ENCODE peak calls at places on chromosomes 2 and 18, in seven cellular contexts. L, G, V, D, B, P and E are unnamed samples.

GRCh38 chr2:161351678-161352077 is 43.5 kb downstream of the PSMD14 start:
- DNase-seq in L (no peak), G (no peak), B (no peak), P (no peak), V (no peak), D (no peak), E (no peak)

GRCh38 chr2:21333249-21333648 is 209.5 kb downstream of the TDRD15 start:
- DNase-seq in P (no peak), D (no peak), G (no peak), B (no peak), V (no peak), L (no peak), E (no peak)

GRCh38 chr2:64400733-64401500 is 53.0 kb upstream of the LGALSL start:
- DNase-seq in B (peak; percentile 72), P (peak; percentile 89), V (no peak), D (peak; percentile 18), L (no peak), G (peak; percentile 18), E (no peak)

GRCh38 chr2:216242365-216242764 is 129.9 kb downstream of the MARCHF4 start:
- DNase-seq in P (no peak), B (no peak), L (no peak), G (no peak), V (no peak), D (no peak), E (no peak)

GRCh38 chr2:197307236-197307932 is 3.2 kb downstream of the ANKRD44 start:
- DNase-seq in G (no peak), L (no peak), P (no peak), V (no peak), D (no peak), B (no peak), E (no peak)

GRCh38 chr2:39937621-39938020 is 158.6 kb upstream of the THUMPD2 start:
- DNase-seq in G (no peak), V (no peak), B (no peak), P (no peak), L (no peak), D (no peak), E (no peak)

GRCh38 chr2:144663217-144663616 is 143.3 kb upstream of the ZEB2 start:
- DNase-seq in L (no peak), P (no peak), B (no peak), V (no peak), D (no peak), G (no peak), E (no peak)

GRCh38 chr18:42233908-42234307 is 278.9 kb downstream of the PIK3C3 start:
- DNase-seq in B (no peak), P (no peak), V (no peak), D (no peak), L (no peak), G (no peak), E (no peak)

GRCh38 chr2:39538713-39539112 is 101.6 kb upstream of the MAP4K3 start:
- DNase-seq in P (no peak), B (no peak), G (no peak), D (no peak), V (no peak), L (no peak), E (no peak)

GRCh38 chr2:224014336-224014735 is 24.8 kb downstream of the SERPINE2 start:
- DNase-seq in V (no peak), P (no peak), G (no peak), D (no peak), B (no peak), L (no peak), E (no peak)

GRCh38 chr2:148922776-148923175 is 47.7 kb downstream of the KIF5C start:
- DNase-seq in P (no peak), L (no peak), G (peak; percentile 77), V (no peak), D (peak; percentile 82), B (no peak), E (no peak)

GRCh38 chr2:135198481-135198880 is 146.4 kb downstream of the RAB3GAP1 start:
- DNase-seq in B (no peak), L (no peak), G (no peak), D (no peak), P (no peak), V (no peak), E (no peak)

GRCh38 chr18:68406761-68407160 is 308.1 kb downstream of the TMX3 start:
- DNase-seq in G (no peak), B (peak; percentile 35), P (no peak), L (no peak), D (no peak), V (no peak), E (no peak)

GRCh38 chr18:78407456-78407823 is 572.2 kb upstream of the SALL3 start:
- DNase-seq in V (no peak), L (no peak), G (no peak), P (peak; percentile 56), D (no peak), B (no peak), E (no peak)

GRCh38 chr2:43948370-43948769 is 47.4 kb downstream of the LRPPRC start:
- DNase-seq in L (no peak), G (no peak), V (no peak), D (peak; percentile 4), B (peak; percentile 24), P (no peak), E (no peak)

GRCh38 chr2:54099834-54100595 is 15.4 kb upstream of the ACYP2 start:
- DNase-seq in V (no peak), L (no peak), G (no peak), D (no peak), P (no peak), B (no peak), E (no peak)

GRCh38 chr2:175030380-175031271 is 25.4 kb upstream of the CHN1 start:
- DNase-seq in G (peak; percentile 32), D (peak; percentile 56), P (peak; percentile 59), B (peak; percentile 69), L (no peak), V (peak; percentile 58), E (no peak)

GRCh38 chr2:183665976-183666375 is 541.7 kb downstream of the NUP35 start:
- DNase-seq in L (no peak), G (peak; percentile 22), V (no peak), D (peak; percentile 22), B (peak; percentile 47), P (no peak), E (no peak)

GRCh38 chr18:27184115-27185024 is 738 bp downstream of the CHST9 start:
- DNase-seq in G (no peak), B (no peak), L (no peak), D (no peak), V (no peak), P (peak; percentile 10), E (peak; percentile 23)

GRCh38 chr2:232300894-232301387 is 77.6 kb upstream of the ALPP start:
- DNase-seq in B (peak; percentile 95), D (peak; percentile 68), V (peak; percentile 88), P (no peak), L (no peak), G (peak; percentile 80), E (no peak)

GRCh38 chr2:3279236-3279960 is 98.2 kb downstream of the EIPR1 start:
- DNase-seq in L (no peak), B (no peak), D (no peak), P (no peak), G (no peak), V (no peak), E (no peak)

GRCh38 chr2:12710301-12710700 is 6.4 kb upstream of the TRIB2 start:
- DNase-seq in L (no peak), G (no peak), B (no peak), D (no peak), V (no peak), P (no peak), E (no peak)

GRCh38 chr2:168730391-168730790 is 72.0 kb upstream of the NOSTRIN start:
- DNase-seq in V (no peak), D (peak; percentile 26), G (peak; percentile 64), P (no peak), L (no peak), B (no peak), E (no peak)

GRCh38 chr2:48600204-48600813 is 17.3 kb upstream of the GTF2A1L start:
- DNase-seq in L (no peak), G (peak; percentile 41), B (peak; percentile 84), D (peak; percentile 46), V (peak; percentile 46), P (no peak), E (no peak)

GRCh38 chr2:130875935-130876334 is 39.2 kb downstream of the ARHGEF4 start:
- DNase-seq in L (no peak), B (no peak), G (no peak), V (no peak), D (no peak), P (no peak), E (no peak)

GRCh38 chr2:38523728-38524437 is 78.8 kb downstream of the HNRNPLL start:
- DNase-seq in V (no peak), L (no peak), B (no peak), G (no peak), D (no peak), P (peak; percentile 45), E (no peak)
- TF ChIP-seq CTCF in V (peak; percentile 42), L (peak; percentile 2), B (peak; percentile 43), G (no peak), D (no peak), P (peak; percentile 72), E (no peak)

GRCh38 chr2:19377717-19378116 is 19.3 kb upstream of the OSR1 start:
- DNase-seq in G (no peak), L (no peak), P (no peak), D (no peak), V (no peak), B (no peak), E (no peak)
- TF ChIP-seq CTCF in G (no peak), L (no peak), P (no peak), D (no peak), V (no peak), B (no peak), E (no peak)

DNA sequence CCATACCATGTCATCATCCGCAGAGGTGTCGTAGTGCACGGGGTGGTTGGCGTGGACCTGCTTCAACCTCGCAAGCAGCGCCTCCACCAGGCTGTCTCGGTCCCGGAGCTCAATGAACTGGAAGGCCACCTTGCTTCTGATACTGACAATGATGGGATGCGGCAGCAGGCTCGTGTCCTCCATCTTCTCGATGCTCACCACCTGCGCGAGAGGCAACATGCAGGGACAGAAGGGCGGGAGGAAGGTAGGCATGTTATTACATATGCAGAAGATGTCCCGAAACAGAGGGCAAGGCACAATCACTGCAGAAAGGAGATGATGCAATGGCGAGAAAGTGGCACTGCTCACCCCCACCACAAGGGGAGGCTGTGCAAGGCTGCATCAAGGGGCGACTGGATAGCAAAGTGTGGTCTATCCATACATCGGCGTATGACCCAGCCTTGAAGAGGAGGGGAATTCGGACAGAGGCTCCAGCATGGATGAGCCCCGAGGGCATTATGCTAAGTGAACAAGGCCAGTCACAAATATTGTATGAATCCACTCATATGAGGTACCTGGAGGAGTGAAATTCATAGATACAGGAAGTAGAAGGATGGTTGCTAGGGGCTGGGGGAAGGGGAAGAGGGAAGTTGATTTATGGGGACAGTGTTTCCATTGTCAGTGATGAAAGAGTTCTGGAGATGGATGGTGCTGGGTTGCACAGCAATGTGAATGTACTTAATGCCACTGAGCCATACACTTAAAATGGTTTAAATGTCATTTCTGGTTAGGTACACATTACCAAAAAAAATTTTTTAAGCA is 36.6 kb downstream of the RPL31 start:
- DNase-seq in D (peak; percentile 42), G (peak; percentile 16), P (peak; percentile 53), V (peak; percentile 59), B (peak; percentile 44), L (no peak), E (no peak)
- TF ChIP-seq CTCF in D (peak; percentile 77), G (peak; percentile 77), P (peak; percentile 88), V (peak; percentile 46), B (peak; percentile 84), L (peak; percentile 50), E (peak; percentile 35)

DNA sequence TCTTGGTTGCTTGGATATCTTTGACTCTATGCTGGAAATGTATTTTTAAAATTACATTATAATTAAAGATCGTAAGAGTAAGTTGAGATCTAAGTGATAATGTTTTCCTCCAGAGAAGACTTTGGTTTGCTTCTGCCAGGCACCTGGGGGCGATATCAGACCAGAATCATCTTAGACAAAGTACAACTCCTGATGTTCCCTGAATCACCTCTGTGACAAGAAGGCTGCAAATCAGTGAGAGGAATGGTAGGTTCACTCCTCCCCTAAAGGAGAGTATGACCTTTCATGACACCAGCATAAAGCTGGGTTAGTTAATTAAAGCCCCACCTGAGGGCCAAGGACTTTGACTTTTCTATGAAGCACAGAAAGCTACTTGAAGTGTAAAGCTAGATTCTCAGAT is 114.4 kb upstream of the DTNA start:
- DNase-seq in D (peak; percentile 48), G (peak; percentile 44), B (peak; percentile 8), L (no peak), P (peak; percentile 19), V (peak; percentile 1), E (no peak)
- TF ChIP-seq CTCF in D (peak; percentile 60), G (peak; percentile 40), B (peak; percentile 42), L (no peak), P (peak; percentile 26), V (peak; percentile 8), E (no peak)